ENCODE peak calls at places on chromosomes 6 and 20, in nine cellular contexts. One of them, this sample, is unnamed. For H3K9me3, the result is how much of the 10 kb centered on the place peaks cover.

GRCh38 chr6:136956590-136957573 is 34.8 kb downstream of the SLC35D3 start:
- DNase-seq in breast epithelium: no peak
- DNase-seq in endothelial cell of umbilical vein: no peak
- DNase-seq in psoas muscle: no peak
- DNase-seq in OCI-LY7: peak
- DNase-seq in HCT116: no peak
- DNase-seq in WERI-Rb-1: peak
- DNase-seq in ovary: no peak
- DNase-seq in spleen: no peak
- DNase-seq in this sample: no peak

GRCh38 chr6:153090241-153090930 is 40.7 kb downstream of the RGS17 start:
- DNase-seq in endothelial cell of umbilical vein: peak
- DNase-seq in HCT116: peak
- DNase-seq in breast epithelium: no peak
- DNase-seq in ovary: no peak
- DNase-seq in spleen: no peak
- DNase-seq in psoas muscle: no peak
- DNase-seq in OCI-LY7: no peak
- DNase-seq in WERI-Rb-1: no peak
- DNase-seq in this sample: no peak

GRCh38 chr6:3406928-3407809 is 49.7 kb downstream of the SLC22A23 start:
- DNase-seq in WERI-Rb-1: no peak
- DNase-seq in OCI-LY7: no peak
- DNase-seq in endothelial cell of umbilical vein: no peak
- DNase-seq in psoas muscle: no peak
- DNase-seq in ovary: no peak
- DNase-seq in HCT116: no peak
- DNase-seq in spleen: no peak
- DNase-seq in breast epithelium: no peak
- DNase-seq in this sample: no peak

GRCh38 chr6:131049515-131050081 is 13.4 kb downstream of the EPB41L2 start:
- DNase-seq in breast epithelium: no peak
- DNase-seq in OCI-LY7: no peak
- DNase-seq in ovary: no peak
- DNase-seq in WERI-Rb-1: no peak
- DNase-seq in HCT116: no peak
- DNase-seq in psoas muscle: no peak
- DNase-seq in endothelial cell of umbilical vein: no peak
- DNase-seq in spleen: no peak
- DNase-seq in this sample: no peak

GRCh38 chr6:37628611-37629320 is 68.9 kb downstream of the MDGA1 start:
- DNase-seq in psoas muscle: no peak
- DNase-seq in WERI-Rb-1: no peak
- DNase-seq in ovary: no peak
- DNase-seq in spleen: no peak
- DNase-seq in endothelial cell of umbilical vein: no peak
- DNase-seq in OCI-LY7: no peak
- DNase-seq in HCT116: no peak
- DNase-seq in breast epithelium: no peak
- DNase-seq in this sample: no peak

GRCh38 chr20:50789968-50790650 is 4.8 kb upstream of the BCAS4 start:
- DNase-seq in WERI-Rb-1: no peak
- DNase-seq in OCI-LY7: no peak
- DNase-seq in endothelial cell of umbilical vein: no peak
- DNase-seq in psoas muscle: no peak
- DNase-seq in spleen: peak
- DNase-seq in HCT116: no peak
- DNase-seq in ovary: no peak
- DNase-seq in breast epithelium: no peak
- DNase-seq in this sample: peak

GRCh38 chr6:11374036-11375010 is 141.9 kb upstream of the NEDD9 start:
- DNase-seq in HCT116: no peak
- DNase-seq in ovary: no peak
- DNase-seq in WERI-Rb-1: no peak
- DNase-seq in breast epithelium: no peak
- DNase-seq in psoas muscle: no peak
- DNase-seq in endothelial cell of umbilical vein: no peak
- DNase-seq in spleen: no peak
- DNase-seq in OCI-LY7: peak
- DNase-seq in this sample: no peak

GRCh38 chr6:69827491-69827890 is 30.7 kb upstream of the LMBRD1 start:
- DNase-seq in ovary: no peak
- DNase-seq in breast epithelium: no peak
- DNase-seq in spleen: no peak
- DNase-seq in endothelial cell of umbilical vein: no peak
- DNase-seq in HCT116: no peak
- DNase-seq in OCI-LY7: no peak
- DNase-seq in WERI-Rb-1: no peak
- DNase-seq in psoas muscle: no peak
- DNase-seq in this sample: no peak

GRCh38 chr6:38773338-38773737 is 58.2 kb downstream of the DNAH8 start:
- DNase-seq in endothelial cell of umbilical vein: peak
- DNase-seq in HCT116: peak
- DNase-seq in ovary: no peak
- DNase-seq in psoas muscle: no peak
- DNase-seq in OCI-LY7: peak
- DNase-seq in spleen: no peak
- DNase-seq in WERI-Rb-1: peak
- DNase-seq in breast epithelium: no peak
- DNase-seq in this sample: no peak

GRCh38 chr6:148221580-148221979 is 121.1 kb upstream of the SASH1 start:
- DNase-seq in spleen: no peak
- DNase-seq in psoas muscle: no peak
- DNase-seq in breast epithelium: no peak
- DNase-seq in WERI-Rb-1: no peak
- DNase-seq in ovary: no peak
- DNase-seq in endothelial cell of umbilical vein: no peak
- DNase-seq in OCI-LY7: no peak
- DNase-seq in HCT116: no peak
- DNase-seq in this sample: no peak

GRCh38 chr20:44102582-44102981 is 84.4 kb downstream of the JPH2 start:
- DNase-seq in breast epithelium: no peak
- DNase-seq in WERI-Rb-1: no peak
- DNase-seq in spleen: no peak
- DNase-seq in psoas muscle: no peak
- DNase-seq in ovary: no peak
- DNase-seq in HCT116: no peak
- DNase-seq in endothelial cell of umbilical vein: no peak
- DNase-seq in OCI-LY7: no peak
- DNase-seq in this sample: no peak

GRCh38 chr6:84777888-84778287 is 13.5 kb upstream of the TBX18 start:
- DNase-seq in ovary: no peak
- DNase-seq in WERI-Rb-1: no peak
- DNase-seq in psoas muscle: no peak
- DNase-seq in HCT116: no peak
- DNase-seq in breast epithelium: no peak
- DNase-seq in endothelial cell of umbilical vein: no peak
- DNase-seq in OCI-LY7: no peak
- DNase-seq in spleen: no peak
- DNase-seq in this sample: no peak

GRCh38 chr20:58697201-58697866 is 4.7 kb downstream of the NPEPL1 start:
- DNase-seq in WERI-Rb-1: peak
- DNase-seq in psoas muscle: no peak
- DNase-seq in spleen: peak
- DNase-seq in ovary: peak
- DNase-seq in breast epithelium: no peak
- DNase-seq in endothelial cell of umbilical vein: no peak
- DNase-seq in HCT116: no peak
- DNase-seq in OCI-LY7: no peak
- DNase-seq in this sample: peak

GRCh38 chr6:124854338-124854922 is 107.8 kb upstream of the RNF217 start:
- DNase-seq in spleen: no peak
- DNase-seq in WERI-Rb-1: no peak
- DNase-seq in HCT116: no peak
- DNase-seq in endothelial cell of umbilical vein: peak
- DNase-seq in breast epithelium: no peak
- DNase-seq in OCI-LY7: peak
- DNase-seq in psoas muscle: no peak
- DNase-seq in ovary: no peak
- DNase-seq in this sample: no peak

GRCh38 chr20:24738058-24738775 is 210.9 kb upstream of the CST7 start:
- DNase-seq in psoas muscle: no peak
- DNase-seq in endothelial cell of umbilical vein: no peak
- DNase-seq in HCT116: no peak
- DNase-seq in WERI-Rb-1: no peak
- DNase-seq in OCI-LY7: no peak
- DNase-seq in ovary: no peak
- DNase-seq in breast epithelium: no peak
- DNase-seq in spleen: no peak
- DNase-seq in this sample: no peak

GRCh38 chr20:24736844-24737211 is 212.2 kb upstream of the CST7 start:
- DNase-seq in endothelial cell of umbilical vein: no peak
- DNase-seq in ovary: no peak
- DNase-seq in HCT116: no peak
- DNase-seq in breast epithelium: no peak
- DNase-seq in psoas muscle: no peak
- DNase-seq in spleen: no peak
- DNase-seq in WERI-Rb-1: no peak
- DNase-seq in OCI-LY7: no peak
- DNase-seq in this sample: no peak

GRCh38 chr20:24737212-24737850 is 211.7 kb upstream of the CST7 start:
- DNase-seq in OCI-LY7: no peak
- DNase-seq in breast epithelium: no peak
- DNase-seq in psoas muscle: no peak
- DNase-seq in HCT116: no peak
- DNase-seq in WERI-Rb-1: no peak
- DNase-seq in endothelial cell of umbilical vein: no peak
- DNase-seq in ovary: no peak
- DNase-seq in spleen: no peak
- DNase-seq in this sample: no peak

GRCh38 chr20:24735263-24735662 is 213.8 kb upstream of the CST7 start:
- DNase-seq in psoas muscle: no peak
- DNase-seq in WERI-Rb-1: peak
- DNase-seq in endothelial cell of umbilical vein: no peak
- DNase-seq in spleen: no peak
- DNase-seq in HCT116: no peak
- DNase-seq in breast epithelium: no peak
- DNase-seq in ovary: no peak
- DNase-seq in OCI-LY7: no peak
- DNase-seq in this sample: peak

GRCh38 chr20:24736131-24736843 is 212.8 kb upstream of the CST7 start:
- DNase-seq in spleen: no peak
- DNase-seq in breast epithelium: no peak
- DNase-seq in WERI-Rb-1: no peak
- DNase-seq in ovary: no peak
- DNase-seq in HCT116: no peak
- DNase-seq in OCI-LY7: no peak
- DNase-seq in psoas muscle: no peak
- DNase-seq in endothelial cell of umbilical vein: no peak
- DNase-seq in this sample: no peak
- H3K9me3 ChIP-seq in spleen: under half
- H3K9me3 ChIP-seq in breast epithelium: under half
- H3K9me3 ChIP-seq in WERI-Rb-1: under half
- H3K9me3 ChIP-seq in ovary: under half
- H3K9me3 ChIP-seq in HCT116: under half
- H3K9me3 ChIP-seq in OCI-LY7: under half
- H3K9me3 ChIP-seq in psoas muscle: under half
- H3K9me3 ChIP-seq in endothelial cell of umbilical vein: under half
- H3K9me3 ChIP-seq in this sample: under half

GRCh38 chr20:15047561-15047960 is 710.1 kb upstream of the FLRT3 start:
- DNase-seq in breast epithelium: no peak
- DNase-seq in ovary: no peak
- DNase-seq in OCI-LY7: no peak
- DNase-seq in HCT116: no peak
- DNase-seq in WERI-Rb-1: no peak
- DNase-seq in spleen: no peak
- DNase-seq in psoas muscle: no peak
- DNase-seq in endothelial cell of umbilical vein: no peak
- DNase-seq in this sample: no peak
- H3K27ac ChIP-seq in breast epithelium: no peak
- H3K27ac ChIP-seq in ovary: peak
- H3K27ac ChIP-seq in OCI-LY7: no peak
- H3K27ac ChIP-seq in HCT116: no peak
- H3K27ac ChIP-seq in WERI-Rb-1: no peak
- H3K27ac ChIP-seq in spleen: no peak
- H3K27ac ChIP-seq in psoas muscle: no peak
- H3K27ac ChIP-seq in endothelial cell of umbilical vein: no peak
- H3K27ac ChIP-seq in this sample: no peak

GRCh38 chr20:3888622-3889488 is at the start of gene PANK2:
- DNase-seq in endothelial cell of umbilical vein: peak
- DNase-seq in WERI-Rb-1: peak
- DNase-seq in psoas muscle: peak
- DNase-seq in HCT116: peak
- DNase-seq in ovary: peak
- DNase-seq in spleen: peak
- DNase-seq in breast epithelium: peak
- DNase-seq in OCI-LY7: peak
- DNase-seq in this sample: peak
- TF ChIP-seq CTCF in endothelial cell of umbilical vein: peak
- TF ChIP-seq CTCF in WERI-Rb-1: peak
- TF ChIP-seq CTCF in psoas muscle: peak
- TF ChIP-seq CTCF in HCT116: peak
- TF ChIP-seq CTCF in ovary: peak
- TF ChIP-seq CTCF in spleen: peak
- TF ChIP-seq CTCF in breast epithelium: peak
- TF ChIP-seq CTCF in OCI-LY7: peak
- TF ChIP-seq CTCF in this sample: peak

DNA sequence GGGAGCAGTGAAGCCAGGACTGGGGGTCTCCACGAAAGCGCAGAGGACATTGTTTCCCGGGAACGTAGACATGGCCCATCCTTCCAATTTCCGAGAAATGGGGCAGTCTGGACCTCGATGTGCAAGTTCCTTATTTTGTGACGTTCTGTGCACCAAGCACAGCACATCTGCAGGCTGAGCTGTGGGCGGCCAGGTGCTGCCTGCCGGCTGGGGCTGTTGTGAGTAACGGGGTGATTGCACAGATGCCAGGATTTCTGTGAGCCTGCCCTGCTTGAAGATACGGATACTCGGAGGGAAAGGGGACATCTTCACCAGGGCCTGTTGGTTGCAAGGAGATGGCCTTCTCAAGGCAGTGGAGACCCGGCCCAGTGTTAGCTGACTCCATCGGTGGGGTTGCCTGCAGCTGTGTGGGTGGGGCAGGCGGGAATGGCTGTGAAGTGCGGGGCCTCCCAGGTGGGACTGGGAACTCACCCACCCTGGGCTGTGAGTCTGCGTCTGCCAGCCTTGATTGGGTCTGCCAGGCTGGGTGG is 27.6 kb downstream of the CDH4 start:
- DNase-seq in psoas muscle: no peak
- DNase-seq in ovary: no peak
- DNase-seq in WERI-Rb-1: no peak
- DNase-seq in endothelial cell of umbilical vein: no peak
- DNase-seq in spleen: no peak
- DNase-seq in OCI-LY7: no peak
- DNase-seq in HCT116: no peak
- DNase-seq in breast epithelium: no peak
- DNase-seq in this sample: no peak
- H3K9me3 ChIP-seq in psoas muscle: under half
- H3K9me3 ChIP-seq in ovary: under half
- H3K9me3 ChIP-seq in WERI-Rb-1: under half
- H3K9me3 ChIP-seq in endothelial cell of umbilical vein: under half
- H3K9me3 ChIP-seq in spleen: under half
- H3K9me3 ChIP-seq in OCI-LY7: under half
- H3K9me3 ChIP-seq in HCT116: under half
- H3K9me3 ChIP-seq in breast epithelium: under half
- H3K9me3 ChIP-seq in this sample: under half